ENCODE peak calls at places on chromosomes 3 and 15, in nine cellular contexts. O is GM12891; E is WTC11; P is HFFc6; Q is H1; W is activated naive CD8-positive, alpha-beta T cell treated with anti-CD3 and anti-CD28 coated beads, Interleukin-2, amount 50 U/mL, for 16 hours; Y is activated CD4-positive, alpha-beta T cell treated with anti-CD3 and anti-CD28 coated beads, Interleukin-2, amount 50 U/mL, for 24 hours; M is NCI-H748 treated with DMSO at 0.1 percent for 48 hours; X is stimulated activated CD8-positive, alpha-beta memory T cell treated with anti-CD3 and anti-CD28 coated beads, Interleukin-7, amount 100 ng/mL, for 24 hours. T is an unnamed sample.

GRCh38 chr3:124117486-124117885 is 125.6 kb upstream of the ROPN1 start:
- DNase-seq in O (no peak), E (no peak), P (peak), Q (no peak), W (no peak), Y (no peak), M (no peak), X (no peak), T (no peak)

GRCh38 chr3:155912574-155913190 is 42.2 kb downstream of the GMPS start:
- DNase-seq in O (no peak), E (no peak), P (peak), Q (no peak), W (no peak), Y (no peak), M (no peak), X (no peak), T (no peak)

GRCh38 chr15:52797625-52798501 is 7.7 kb upstream of the ONECUT1 start:
- DNase-seq in O (no peak), E (peak), P (no peak), Q (peak), W (no peak), Y (no peak), M (no peak), X (no peak), T (no peak)

GRCh38 chr15:65632780-65633384 is 11.1 kb downstream of the SLC24A1 start:
- DNase-seq in O (no peak), E (no peak), P (no peak), Q (no peak), W (no peak), Y (no peak), M (no peak), X (no peak), T (no peak)

GRCh38 chr15:48925714-48926223 is 38.0 kb downstream of the SHC4 start:
- DNase-seq in O (no peak), E (no peak), P (peak), Q (no peak), W (no peak), Y (no peak), M (no peak), X (no peak), T (no peak)

GRCh38 chr3:107727102-107727501 is 204.3 kb downstream of the BBX start:
- DNase-seq in O (no peak), E (no peak), P (no peak), Q (no peak), W (no peak), Y (no peak), M (no peak), X (no peak), T (no peak)

GRCh38 chr3:47825590-47825989 is 22.7 kb downstream of the DHX30 start:
- DNase-seq in O (no peak), E (no peak), P (no peak), Q (no peak), W (no peak), Y (no peak), M (no peak), X (no peak), T (no peak)

GRCh38 chr15:60479711-60480110 is 769 bp upstream of the ICE2 start:
- DNase-seq in O (no peak), E (no peak), P (no peak), Q (no peak), W (no peak), Y (no peak), M (no peak), X (no peak), T (no peak)

GRCh38 chr15:67741313-67741712 is 84.0 kb upstream of the SKOR1 start:
- DNase-seq in O (no peak), E (no peak), P (no peak), Q (no peak), W (no peak), Y (no peak), M (no peak), X (no peak), T (no peak)

T was measured in transverse colon.